ENCODE peak calls at places on chromosomes 16 and 17, in nine cellular contexts. One of them, this sample, is unnamed.

GRCh38 chr17:77319211-77320031 is 178.7 kb downstream of the SEC14L1 start:
- DNase-seq in stomach: peak; percentile 88
- DNase-seq in NCI-H187 treated with DMSO at 0.1 percent for 48 hours: no peak
- DNase-seq in central memory CD8-positive, alpha-beta T cell: no peak
- DNase-seq in activated naive CD4-positive, alpha-beta T cell treated with Interleukin-2 at 50 U/mL for 16 hours: peak; percentile 68
- DNase-seq in GM13976: peak; percentile 84
- DNase-seq in HEK293T: peak; percentile 67
- DNase-seq in endothelial cell: no peak
- DNase-seq in brain microvascular endothelial cell: peak; percentile 79
- DNase-seq in this sample: peak; percentile 70

GRCh38 chr16:11674818-11675560 is 6.7 kb downstream of the SNN start:
- DNase-seq in stomach: no peak
- DNase-seq in NCI-H187 treated with DMSO at 0.1 percent for 48 hours: no peak
- DNase-seq in central memory CD8-positive, alpha-beta T cell: no peak
- DNase-seq in activated naive CD4-positive, alpha-beta T cell treated with Interleukin-2 at 50 U/mL for 16 hours: no peak
- DNase-seq in GM13976: no peak
- DNase-seq in HEK293T: no peak
- DNase-seq in endothelial cell: no peak
- DNase-seq in brain microvascular endothelial cell: peak; percentile 24
- DNase-seq in this sample: no peak

GRCh38 chr17:47735536-47736011 is 2.5 kb downstream of the TBX21 start:
- DNase-seq in stomach: no peak
- DNase-seq in NCI-H187 treated with DMSO at 0.1 percent for 48 hours: no peak
- DNase-seq in central memory CD8-positive, alpha-beta T cell: no peak
- DNase-seq in activated naive CD4-positive, alpha-beta T cell treated with Interleukin-2 at 50 U/mL for 16 hours: no peak
- DNase-seq in GM13976: peak; percentile 83
- DNase-seq in HEK293T: no peak
- DNase-seq in endothelial cell: no peak
- DNase-seq in brain microvascular endothelial cell: no peak
- DNase-seq in this sample: peak; percentile 9

GRCh38 chr16:46947900-46948547 is 25.4 kb downstream of the DNAJA2 start:
- DNase-seq in stomach: peak; percentile 26
- DNase-seq in NCI-H187 treated with DMSO at 0.1 percent for 48 hours: no peak
- DNase-seq in central memory CD8-positive, alpha-beta T cell: no peak
- DNase-seq in activated naive CD4-positive, alpha-beta T cell treated with Interleukin-2 at 50 U/mL for 16 hours: peak; percentile 42
- DNase-seq in GM13976: peak; percentile 71
- DNase-seq in HEK293T: peak; percentile 38
- DNase-seq in endothelial cell: peak; percentile 52
- DNase-seq in brain microvascular endothelial cell: peak; percentile 17
- DNase-seq in this sample: no peak

GRCh38 chr17:39092672-39093250 is 58.7 kb downstream of the PLXDC1 start:
- DNase-seq in stomach: no peak
- DNase-seq in NCI-H187 treated with DMSO at 0.1 percent for 48 hours: no peak
- DNase-seq in central memory CD8-positive, alpha-beta T cell: no peak
- DNase-seq in activated naive CD4-positive, alpha-beta T cell treated with Interleukin-2 at 50 U/mL for 16 hours: no peak
- DNase-seq in GM13976: no peak
- DNase-seq in HEK293T: no peak
- DNase-seq in endothelial cell: no peak
- DNase-seq in brain microvascular endothelial cell: no peak
- DNase-seq in this sample: no peak

GRCh38 chr16:88968589-88969280 is 8.3 kb downstream of the CBFA2T3 start:
- DNase-seq in stomach: no peak
- DNase-seq in NCI-H187 treated with DMSO at 0.1 percent for 48 hours: no peak
- DNase-seq in central memory CD8-positive, alpha-beta T cell: no peak
- DNase-seq in activated naive CD4-positive, alpha-beta T cell treated with Interleukin-2 at 50 U/mL for 16 hours: no peak
- DNase-seq in GM13976: no peak
- DNase-seq in HEK293T: no peak
- DNase-seq in endothelial cell: no peak
- DNase-seq in brain microvascular endothelial cell: no peak
- DNase-seq in this sample: no peak

GRCh38 chr16:87607871-87608270 is 5.6 kb downstream of the JPH3 start:
- DNase-seq in stomach: no peak
- DNase-seq in NCI-H187 treated with DMSO at 0.1 percent for 48 hours: no peak
- DNase-seq in central memory CD8-positive, alpha-beta T cell: no peak
- DNase-seq in activated naive CD4-positive, alpha-beta T cell treated with Interleukin-2 at 50 U/mL for 16 hours: no peak
- DNase-seq in GM13976: no peak
- DNase-seq in HEK293T: no peak
- DNase-seq in endothelial cell: no peak
- DNase-seq in brain microvascular endothelial cell: no peak
- DNase-seq in this sample: no peak

GRCh38 chr16:81581107-81581506 is 136.5 kb downstream of the CMIP start:
- DNase-seq in stomach: peak; percentile 77
- DNase-seq in NCI-H187 treated with DMSO at 0.1 percent for 48 hours: no peak
- DNase-seq in central memory CD8-positive, alpha-beta T cell: no peak
- DNase-seq in activated naive CD4-positive, alpha-beta T cell treated with Interleukin-2 at 50 U/mL for 16 hours: no peak
- DNase-seq in GM13976: no peak
- DNase-seq in HEK293T: no peak
- DNase-seq in endothelial cell: no peak
- DNase-seq in brain microvascular endothelial cell: no peak
- DNase-seq in this sample: no peak

GRCh38 chr17:77442976-77443742 is 302.4 kb downstream of the SEC14L1 start:
- DNase-seq in stomach: no peak
- DNase-seq in NCI-H187 treated with DMSO at 0.1 percent for 48 hours: no peak
- DNase-seq in central memory CD8-positive, alpha-beta T cell: no peak
- DNase-seq in activated naive CD4-positive, alpha-beta T cell treated with Interleukin-2 at 50 U/mL for 16 hours: no peak
- DNase-seq in GM13976: no peak
- DNase-seq in HEK293T: no peak
- DNase-seq in endothelial cell: no peak
- DNase-seq in brain microvascular endothelial cell: no peak
- DNase-seq in this sample: no peak